ENCODE peak calls at places on chromosomes 16 and 17, in nine cellular contexts. X, Y, K, T, G, H, V, I and U are unnamed samples.

GRCh38 chr16:22297871-22298733 is 893 bp downstream of the POLR3E start:
- DNase-seq in X (peak; percentile 83), Y (no peak), K (peak; percentile 71), T (peak; percentile 71), G (peak; percentile 95), H (no peak), V (peak; percentile 88), I (peak; percentile 98), U (peak; percentile 76)

GRCh38 chr16:26569793-26570192 is 496.9 kb upstream of the C16orf82 start:
- DNase-seq in X (peak; percentile 19), Y (no peak), K (no peak), T (peak; percentile 15), G (peak; percentile 20), H (no peak), V (no peak), I (no peak), U (no peak)

GRCh38 chr16:84791088-84791487 is 28.7 kb upstream of the CRISPLD2 start:
- DNase-seq in X (no peak), Y (no peak), K (no peak), T (no peak), G (no peak), H (no peak), V (no peak), I (peak; percentile 28), U (no peak)

GRCh38 chr17:55742272-55743102 is 8.4 kb upstream of the PCTP start:
- DNase-seq in X (no peak), Y (no peak), K (no peak), T (no peak), G (no peak), H (no peak), V (no peak), I (no peak), U (no peak)

GRCh38 chr17:12859520-12859919 is 70.2 kb downstream of the ARHGAP44 start:
- DNase-seq in X (no peak), Y (no peak), K (peak; percentile 17), T (no peak), G (no peak), H (no peak), V (no peak), I (peak; percentile 13), U (no peak)

GRCh38 chr16:86568677-86569623 is 2.3 kb downstream of the FOXC2 start:
- DNase-seq in X (no peak), Y (no peak), K (no peak), T (no peak), G (no peak), H (no peak), V (no peak), I (no peak), U (no peak)

GRCh38 chr16:19290860-19291259 is 5.3 kb downstream of the CLEC19A start:
- DNase-seq in X (no peak), Y (no peak), K (no peak), T (no peak), G (no peak), H (no peak), V (no peak), I (no peak), U (no peak)

GRCh38 chr16:69107311-69107962 is 2.0 kb downstream of the HAS3 start:
- DNase-seq in X (peak; percentile 40), Y (peak; percentile 67), K (peak; percentile 69), T (no peak), G (peak; percentile 25), H (no peak), V (no peak), I (no peak), U (no peak)

GRCh38 chr17:76367647-76368046 is 13.9 kb upstream of the PRPSAP1 start:
- DNase-seq in X (no peak), Y (no peak), K (peak; percentile 30), T (no peak), G (no peak), H (no peak), V (no peak), I (no peak), U (no peak)

GRCh38 chr17:76368545-76368944 is 14.8 kb upstream of the PRPSAP1 start:
- DNase-seq in X (no peak), Y (no peak), K (no peak), T (no peak), G (no peak), H (no peak), V (no peak), I (peak; percentile 65), U (no peak)

GRCh38 chr17:76366247-76366646 is 12.5 kb upstream of the PRPSAP1 start:
- DNase-seq in X (no peak), Y (no peak), K (no peak), T (no peak), G (no peak), H (no peak), V (no peak), I (no peak), U (no peak)

GRCh38 chr17:76363107-76363801 is 9.5 kb upstream of the PRPSAP1 start:
- DNase-seq in X (no peak), Y (no peak), K (no peak), T (no peak), G (no peak), H (peak; percentile 9), V (no peak), I (no peak), U (no peak)

DNA sequence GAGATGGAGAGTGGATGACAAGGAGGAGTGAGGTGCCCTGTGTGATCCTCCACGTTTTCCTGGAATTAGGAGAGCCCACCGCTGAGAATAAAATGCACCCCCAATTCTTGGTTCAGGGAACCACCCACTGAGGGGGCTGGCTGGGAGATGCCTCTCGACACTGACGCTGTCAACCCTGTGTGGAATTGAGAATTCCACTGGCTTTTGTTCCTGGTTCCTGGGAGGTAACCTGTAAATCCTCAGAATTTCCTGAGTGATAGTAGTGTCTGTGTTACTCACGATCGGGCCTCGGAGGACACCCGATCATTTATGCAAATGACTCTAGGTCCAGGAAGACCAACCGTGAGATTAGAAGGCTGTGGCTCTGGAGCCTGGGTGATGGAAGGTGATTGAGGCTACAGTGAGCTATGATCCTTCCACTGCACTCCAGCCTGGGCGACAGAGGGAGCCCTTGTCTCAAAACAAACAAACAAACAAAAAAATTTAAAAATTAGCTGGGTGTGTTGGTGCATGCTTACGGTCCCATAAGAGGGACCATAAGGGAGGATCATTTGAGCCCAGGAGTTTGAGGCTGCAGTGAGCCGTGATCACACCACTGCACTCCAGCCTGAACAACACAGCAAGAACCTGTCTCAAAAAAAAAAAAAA is 11.7 kb upstream of the PRPSAP1 start:
- DNase-seq in X (no peak), Y (no peak), K (no peak), T (peak; percentile 5), G (no peak), H (peak; percentile 38), V (no peak), I (no peak), U (no peak)
- TF ChIP-seq CTCF in X (peak; percentile 41), Y (no peak), K (no peak), T (peak; percentile 70), G (peak; percentile 58), H (peak; percentile 42), V (peak; percentile 25), I (no peak), U (no peak)

DNA sequence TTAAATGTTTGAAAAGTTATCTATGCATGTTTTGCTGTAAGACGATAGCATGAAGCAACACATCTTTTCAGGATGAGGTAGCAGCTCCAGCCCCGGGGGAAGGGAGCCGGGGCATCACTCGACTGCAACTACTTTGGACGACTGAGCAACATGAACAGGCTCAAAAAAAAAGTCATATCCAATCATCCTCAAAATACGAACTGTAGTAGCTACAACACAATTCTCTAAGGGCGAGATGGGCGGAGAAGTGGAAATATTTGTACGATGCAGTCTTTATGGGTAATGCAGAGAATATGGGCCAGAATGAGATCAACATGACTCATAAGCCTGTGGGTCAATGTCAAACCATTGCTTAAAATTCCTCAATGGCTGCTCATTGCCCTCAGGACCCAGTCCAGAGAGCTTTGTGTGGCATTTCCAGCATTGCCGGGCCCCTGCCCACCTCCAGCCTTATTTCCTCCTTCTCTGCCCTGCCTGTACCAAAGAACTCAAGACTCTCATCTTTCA is 17.7 kb upstream of the SMURF2 start:
- DNase-seq in X (no peak), Y (no peak), K (no peak), T (no peak), G (peak; percentile 95), H (peak; percentile 83), V (no peak), I (peak; percentile 99), U (no peak)
- H3K4me1 ChIP-seq in X (no peaks in the 10 kb centered on the region), Y (no peaks in the 10 kb centered on the region), K (no peaks in the 10 kb centered on the region), T (no peaks in the 10 kb centered on the region), G (peaks cover 56% of the 10 kb centered on the region), H (peaks cover 32% of the 10 kb centered on the region), V (no peaks in the 10 kb centered on the region), I (peaks cover 28% of the 10 kb centered on the region), U (no peaks in the 10 kb centered on the region)

DNA sequence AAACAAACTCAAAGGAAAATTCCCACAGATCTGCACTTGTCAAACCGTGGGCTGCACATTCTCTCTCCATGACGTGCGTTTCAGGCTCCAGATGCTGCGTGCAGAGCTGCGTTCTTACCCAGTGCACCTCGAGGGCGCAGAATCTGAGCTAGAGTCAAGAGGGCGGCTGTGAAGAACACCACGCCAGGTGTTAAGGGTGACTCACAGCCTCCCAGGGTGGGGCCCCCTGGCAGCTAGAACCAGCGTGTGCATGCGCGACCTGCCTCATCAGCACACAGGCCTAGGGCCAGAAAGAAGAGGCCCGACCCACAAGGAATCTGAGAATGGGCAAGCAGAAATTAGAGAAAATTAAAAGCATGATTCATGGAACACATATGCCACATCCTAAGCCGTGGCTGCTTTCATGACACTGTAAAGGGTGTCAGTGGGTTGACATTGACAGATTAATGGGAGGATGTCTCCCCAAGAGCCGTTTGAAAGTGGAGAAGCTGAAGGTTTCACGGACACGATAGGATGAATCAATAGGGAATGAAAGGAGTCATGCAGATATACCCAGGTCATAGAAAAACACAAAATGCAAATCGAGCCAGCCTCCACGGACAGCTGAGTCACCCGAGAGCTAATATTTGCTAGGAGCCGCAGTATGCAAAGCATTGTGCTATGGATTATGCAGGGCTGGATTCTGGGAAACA is 29.0 kb downstream of the MARCHF10 start:
- DNase-seq in X (no peak), Y (peak; percentile 54), K (peak; percentile 9), T (no peak), G (peak; percentile 92), H (peak; percentile 99), V (no peak), I (peak; percentile 98), U (peak; percentile 48)
- H3K4me3 ChIP-seq in X (no peak overlapping the region), Y (no peak overlapping the region), K (no peak overlapping the region), T (no peak overlapping the region), G (no peak overlapping the region), H (no peak overlapping the region), V (no peak overlapping the region), I (no peak overlapping the region), U (no peak overlapping the region)

DNA sequence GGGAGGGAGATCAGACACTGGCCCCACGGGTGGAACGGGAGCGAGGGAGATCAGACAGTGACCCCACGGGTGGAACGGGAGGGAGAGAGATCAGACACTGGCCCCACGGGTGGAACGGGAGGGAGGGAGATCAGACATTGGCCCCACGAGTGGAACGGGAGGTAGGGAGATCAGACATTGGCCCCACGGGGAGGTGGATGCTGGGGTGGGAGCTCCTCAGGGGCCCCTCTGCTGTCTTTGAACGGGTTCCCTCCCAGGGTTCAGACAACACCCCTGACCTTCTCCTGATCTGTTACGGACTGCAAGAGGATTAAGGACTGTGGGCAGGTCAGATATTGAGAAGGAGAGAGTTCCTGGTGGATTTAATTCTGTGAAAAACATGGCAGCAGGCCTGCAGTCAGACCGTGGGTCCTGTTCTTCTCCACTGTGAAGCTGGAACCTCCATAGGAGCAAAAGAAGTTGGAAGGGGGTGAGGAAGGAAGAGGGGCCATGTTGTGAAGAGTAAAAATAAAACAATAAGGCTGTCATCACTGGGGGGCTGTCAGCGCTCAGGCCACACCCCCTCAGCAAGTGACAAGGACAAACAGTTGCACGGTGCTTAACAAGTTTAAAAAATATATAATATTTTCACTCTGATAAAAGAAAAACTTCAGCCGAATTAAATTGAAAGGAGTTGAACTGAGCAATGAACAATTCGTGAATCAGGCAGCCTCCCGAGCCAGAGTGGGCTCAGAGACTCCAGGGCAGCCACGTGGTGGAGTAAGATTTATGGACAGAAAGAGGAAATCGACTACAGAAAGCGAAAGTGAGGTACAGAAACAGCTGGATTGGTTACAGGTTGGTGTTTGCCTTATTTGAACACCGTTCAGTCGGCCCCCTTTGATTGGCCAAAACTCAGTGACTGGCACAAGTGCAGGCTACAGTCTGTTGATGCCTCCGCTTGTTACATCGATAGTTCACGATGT is 348.7 kb upstream of the TNRC6C start:
- DNase-seq in X (no peak), Y (no peak), K (peak; percentile 32), T (no peak), G (no peak), H (peak; percentile 36), V (peak; percentile 30), I (no peak), U (no peak)
- TF ChIP-seq CTCF in X (no peak), Y (no peak), K (no peak), T (no peak), G (no peak), H (no peak), V (no peak), I (no peak), U (no peak)